ENCODE peak calls at places on chromosomes 13 and 19, in eight cellular contexts. N, Z, R, B, F, S, T and D are unnamed samples.

GRCh38 chr19:34184880-34185491 is 12.7 kb downstream of the LSM14A start:
- DNase-seq in N (no peak), Z (no peak), R (peak; percentile 74), B (no peak), F (no peak), S (no peak), T (no peak), D (no peak)

GRCh38 chr19:40303765-40304164 is 18.6 kb upstream of the AKT2 start:
- DNase-seq in N (no peak), Z (no peak), R (no peak), B (no peak), F (no peak), S (no peak), T (no peak), D (no peak)

GRCh38 chr13:111279253-111279652 is 41.2 kb upstream of the TEX29 start:
- DNase-seq in N (no peak), Z (no peak), R (no peak), B (no peak), F (no peak), S (no peak), T (no peak), D (no peak)

GRCh38 chr19:18206018-18206417 is 2.2 kb upstream of the RAB3A start:
- DNase-seq in N (no peak), Z (no peak), R (no peak), B (no peak), F (no peak), S (no peak), T (no peak), D (no peak)

GRCh38 chr13:58979851-58980250 is 1183.9 kb downstream of the DIAPH3 start:
- DNase-seq in N (no peak), Z (no peak), R (no peak), B (no peak), F (no peak), S (no peak), T (no peak), D (no peak)

GRCh38 chr13:50518791-50519201 is 324.7 kb downstream of the DLEU7 start:
- DNase-seq in N (no peak), Z (no peak), R (no peak), B (peak; percentile 31), F (peak; percentile 41), S (no peak), T (no peak), D (no peak)

GRCh38 chr13:42001580-42001979 is 40.7 kb upstream of the VWA8 start:
- DNase-seq in N (no peak), Z (peak; percentile 44), R (peak; percentile 75), B (no peak), F (no peak), S (peak; percentile 41), T (peak; percentile 36), D (peak; percentile 25)

GRCh38 chr19:29211562-29212416 is 1.2 kb downstream of the UQCRFS1 start:
- DNase-seq in N (no peak), Z (peak; percentile 4), R (peak; percentile 15), B (no peak), F (no peak), S (peak; percentile 13), T (no peak), D (no peak)

GRCh38 chr19:2122251-2122650 is 25.5 kb downstream of the IZUMO4 start:
- DNase-seq in N (no peak), Z (no peak), R (no peak), B (no peak), F (no peak), S (no peak), T (no peak), D (no peak)

GRCh38 chr13:24997367-24997967 is 98.5 kb upstream of the PABPC3 start:
- DNase-seq in N (peak; percentile 67), Z (peak; percentile 64), R (peak; percentile 28), B (no peak), F (no peak), S (peak; percentile 10), T (no peak), D (no peak)

GRCh38 chr13:37357548-37357947 is 241.0 kb downstream of the POSTN start:
- DNase-seq in N (no peak), Z (no peak), R (no peak), B (no peak), F (no peak), S (no peak), T (no peak), D (no peak)

GRCh38 chr19:3368848-3369336 is 2.5 kb downstream of the NFIC start:
- DNase-seq in N (no peak), Z (no peak), R (peak; percentile 61), B (no peak), F (no peak), S (no peak), T (no peak), D (no peak)

GRCh38 chr19:51002542-51003311 is 1.3 kb upstream of the KLK8 start:
- DNase-seq in N (peak; percentile 9), Z (peak; percentile 70), R (no peak), B (peak; percentile 82), F (no peak), S (peak; percentile 94), T (no peak), D (peak; percentile 74)

GRCh38 chr13:44155422-44156293 is 218.0 kb upstream of the SERP2 start:
- DNase-seq in N (peak; percentile 59), Z (no peak), R (peak; percentile 54), B (peak; percentile 54), F (peak; percentile 70), S (no peak), T (no peak), D (peak; percentile 26)

GRCh38 chr13:80010286-80010831 is 330.6 kb downstream of the SPRY2 start:
- DNase-seq in N (no peak), Z (no peak), R (no peak), B (no peak), F (no peak), S (no peak), T (no peak), D (no peak)

GRCh38 chr13:98459721-98460370 is 117.1 kb downstream of the STK24 start:
- DNase-seq in N (no peak), Z (no peak), R (no peak), B (no peak), F (no peak), S (no peak), T (no peak), D (no peak)

GRCh38 chr13:98456423-98456845 is 120.5 kb downstream of the STK24 start:
- DNase-seq in N (no peak), Z (no peak), R (no peak), B (no peak), F (no peak), S (no peak), T (no peak), D (no peak)

GRCh38 chr13:98457053-98457452 is 119.9 kb downstream of the STK24 start:
- DNase-seq in N (no peak), Z (no peak), R (no peak), B (no peak), F (no peak), S (no peak), T (no peak), D (no peak)

GRCh38 chr13:98459171-98459681 is 117.7 kb downstream of the STK24 start:
- DNase-seq in N (no peak), Z (no peak), R (no peak), B (no peak), F (no peak), S (no peak), T (no peak), D (no peak)

DNA sequence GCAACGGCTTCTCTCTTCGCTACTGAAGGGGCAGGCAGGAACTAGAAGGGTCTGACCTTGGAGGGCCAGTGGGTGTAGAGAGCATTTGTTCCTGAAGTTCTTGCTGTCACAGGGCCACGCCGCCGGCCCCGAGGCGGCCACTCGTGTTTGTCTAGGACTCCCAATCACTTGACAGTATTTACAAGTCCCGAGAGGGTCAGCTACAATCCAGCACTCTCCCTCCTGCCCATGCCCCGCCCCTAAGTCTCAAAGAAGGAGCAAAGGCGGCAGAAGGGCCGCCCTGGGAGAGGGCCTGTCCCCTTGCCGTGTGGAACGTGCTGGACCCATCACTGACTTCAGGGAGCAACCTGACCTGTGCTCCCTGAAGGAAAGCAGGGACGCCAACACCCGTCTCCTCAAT is 118.5 kb downstream of the STK24 start:
- DNase-seq in N (no peak), Z (no peak), R (no peak), B (no peak), F (no peak), S (no peak), T (no peak), D (no peak)
- TF ChIP-seq CTCF in N (no peak), Z (no peak), R (no peak), B (no peak), F (no peak), S (no peak), T (no peak), D (no peak)

DNA sequence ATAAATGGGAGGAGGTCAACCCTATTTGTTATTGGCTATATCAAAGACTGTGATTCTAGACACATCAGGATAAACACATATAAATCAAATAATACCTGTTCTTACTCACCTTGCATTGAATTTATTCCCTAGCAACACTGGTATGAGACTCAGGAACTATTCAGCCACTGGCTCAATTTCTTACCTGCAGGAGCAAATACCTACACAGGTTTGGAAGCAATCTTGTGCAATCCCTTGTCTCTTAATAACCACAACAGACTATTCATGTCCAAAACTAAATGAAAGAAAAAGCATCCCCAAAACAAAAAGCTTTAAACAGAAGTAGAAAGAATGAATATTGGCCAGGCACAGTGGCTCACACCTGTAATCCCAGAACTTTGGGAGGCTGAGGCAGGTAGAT is 55.5 kb downstream of the TBC1D4 start:
- DNase-seq in N (no peak), Z (no peak), R (no peak), B (no peak), F (no peak), S (no peak), T (no peak), D (no peak)
- TF ChIP-seq CTCF in N (no peak), Z (no peak), R (no peak), B (no peak), F (no peak), S (no peak), T (no peak), D (no peak)

DNA sequence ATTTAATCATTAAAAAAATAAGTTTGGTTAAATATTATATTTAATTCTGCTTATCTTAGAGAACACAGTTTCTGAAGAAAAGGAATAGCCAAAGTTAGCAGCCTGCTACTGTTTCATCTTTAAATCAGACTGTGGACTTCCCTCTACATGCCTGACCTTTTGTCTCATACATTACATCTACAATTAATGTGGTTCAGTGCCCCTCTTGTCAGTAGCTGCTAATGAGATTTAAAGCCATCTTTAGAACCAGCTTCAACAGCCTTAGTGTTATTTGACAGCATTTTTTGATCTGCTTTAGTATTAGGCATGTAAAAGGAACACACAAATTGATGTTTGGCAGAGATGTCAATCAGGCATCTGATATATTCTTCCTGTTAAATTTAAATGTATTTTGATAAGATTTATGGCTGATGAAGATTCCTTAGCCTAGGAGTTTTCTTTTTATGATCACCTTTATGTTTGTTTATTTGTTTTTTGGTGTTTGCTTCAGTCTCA is 1925.8 kb upstream of the PRR20A start:
- DNase-seq in N (no peak), Z (no peak), R (no peak), B (no peak), F (no peak), S (no peak), T (no peak), D (no peak)
- TF ChIP-seq CTCF in N (no peak), Z (no peak), R (no peak), B (no peak), F (no peak), S (no peak), T (no peak), D (no peak)

DNA sequence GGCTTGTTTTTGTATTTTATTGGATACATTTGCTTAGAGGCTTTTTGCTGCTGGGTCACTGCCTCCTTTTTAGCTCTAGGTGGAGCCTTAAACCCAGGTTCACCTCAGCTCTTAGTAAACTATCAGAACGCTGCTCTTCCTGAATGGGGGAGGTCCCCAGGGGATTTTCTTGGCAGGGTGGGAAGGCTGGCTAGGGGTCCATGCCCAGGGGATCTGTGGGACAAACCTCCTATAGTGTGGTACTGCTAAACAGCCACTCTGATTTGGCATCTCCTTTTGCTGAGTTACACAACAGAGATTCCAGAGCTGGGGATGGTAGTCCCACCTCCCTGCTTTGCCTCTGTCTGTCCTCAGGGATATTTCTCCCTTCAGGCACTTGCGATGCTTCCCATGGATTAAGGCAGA is 204.9 kb downstream of the ZIC5 start:
- DNase-seq in N (no peak), Z (no peak), R (no peak), B (no peak), F (no peak), S (no peak), T (no peak), D (no peak)
- TF ChIP-seq CTCF in N (no peak), Z (no peak), R (no peak), B (no peak), F (no peak), S (no peak), T (peak; percentile 57), D (no peak)